ENCODE peak calls at places on chromosomes 16 and 17, in eight cellular contexts. One of them, this sample, is unnamed.

GRCh38 chr17:77581480-77581879 is 377.0 kb upstream of the TNRC6C start:
- DNase-seq in body of pancreas: no peak
- DNase-seq in BE2C: no peak
- DNase-seq in left ventricle myocardium inferior: no peak
- DNase-seq in heart right ventricle: no peak
- DNase-seq in neural progenitor cell: no peak
- DNase-seq in esophagus squamous epithelium: no peak
- DNase-seq in astrocyte: peak; percentile 36
- DNase-seq in this sample: peak; percentile 10

GRCh38 chr16:57528499-57529323 is 7.7 kb downstream of the CCDC102A start:
- DNase-seq in body of pancreas: no peak
- DNase-seq in BE2C: peak; percentile 45
- DNase-seq in left ventricle myocardium inferior: peak; percentile 16
- DNase-seq in heart right ventricle: no peak
- DNase-seq in neural progenitor cell: peak; percentile 89
- DNase-seq in esophagus squamous epithelium: no peak
- DNase-seq in astrocyte: no peak
- DNase-seq in this sample: peak; percentile 95

GRCh38 chr16:89958068-89958467 is 9.5 kb downstream of the DEF8 start:
- DNase-seq in body of pancreas: no peak
- DNase-seq in BE2C: peak; percentile 90
- DNase-seq in left ventricle myocardium inferior: peak; percentile 47
- DNase-seq in heart right ventricle: peak; percentile 20
- DNase-seq in neural progenitor cell: peak; percentile 58
- DNase-seq in esophagus squamous epithelium: no peak
- DNase-seq in astrocyte: no peak
- DNase-seq in this sample: peak; percentile 94

GRCh38 chr17:66301864-66302741 is at the start of gene PRKCA:
- DNase-seq in body of pancreas: peak; percentile 72
- DNase-seq in BE2C: peak; percentile 83
- DNase-seq in left ventricle myocardium inferior: peak; percentile 77
- DNase-seq in heart right ventricle: peak; percentile 59
- DNase-seq in neural progenitor cell: peak; percentile 92
- DNase-seq in esophagus squamous epithelium: no peak
- DNase-seq in astrocyte: peak; percentile 51
- DNase-seq in this sample: peak; percentile 90

GRCh38 chr17:72702136-72702735 is 390.3 kb downstream of the SLC39A11 start:
- DNase-seq in body of pancreas: no peak
- DNase-seq in BE2C: no peak
- DNase-seq in left ventricle myocardium inferior: no peak
- DNase-seq in heart right ventricle: no peak
- DNase-seq in neural progenitor cell: no peak
- DNase-seq in esophagus squamous epithelium: no peak
- DNase-seq in astrocyte: peak; percentile 77
- DNase-seq in this sample: no peak

GRCh38 chr17:15955793-15956541 is 11.0 kb downstream of the ADORA2B start:
- DNase-seq in body of pancreas: no peak
- DNase-seq in BE2C: no peak
- DNase-seq in left ventricle myocardium inferior: no peak
- DNase-seq in heart right ventricle: no peak
- DNase-seq in neural progenitor cell: peak; percentile 24
- DNase-seq in esophagus squamous epithelium: no peak
- DNase-seq in astrocyte: no peak
- DNase-seq in this sample: peak; percentile 61

GRCh38 chr16:55471448-55472097 is 7.4 kb upstream of the MMP2 start:
- DNase-seq in body of pancreas: no peak
- DNase-seq in BE2C: no peak
- DNase-seq in left ventricle myocardium inferior: no peak
- DNase-seq in heart right ventricle: no peak
- DNase-seq in neural progenitor cell: no peak
- DNase-seq in esophagus squamous epithelium: no peak
- DNase-seq in astrocyte: peak; percentile 90
- DNase-seq in this sample: no peak

GRCh38 chr17:40329981-40330794 is 21.2 kb downstream of the RARA start:
- DNase-seq in body of pancreas: peak; percentile 75
- DNase-seq in BE2C: no peak
- DNase-seq in left ventricle myocardium inferior: peak; percentile 84
- DNase-seq in heart right ventricle: peak; percentile 79
- DNase-seq in neural progenitor cell: no peak
- DNase-seq in esophagus squamous epithelium: no peak
- DNase-seq in astrocyte: no peak
- DNase-seq in this sample: no peak

GRCh38 chr17:62692159-62692651 is 64.7 kb downstream of the MRC2 start:
- DNase-seq in body of pancreas: no peak
- DNase-seq in BE2C: no peak
- DNase-seq in left ventricle myocardium inferior: no peak
- DNase-seq in heart right ventricle: no peak
- DNase-seq in neural progenitor cell: no peak
- DNase-seq in esophagus squamous epithelium: no peak
- DNase-seq in astrocyte: no peak
- DNase-seq in this sample: peak; percentile 62

GRCh38 chr17:62689441-62690167 is 62.1 kb downstream of the MRC2 start:
- DNase-seq in body of pancreas: no peak
- DNase-seq in BE2C: no peak
- DNase-seq in left ventricle myocardium inferior: no peak
- DNase-seq in heart right ventricle: no peak
- DNase-seq in neural progenitor cell: no peak
- DNase-seq in esophagus squamous epithelium: no peak
- DNase-seq in astrocyte: no peak
- DNase-seq in this sample: peak; percentile 42

GRCh38 chr17:62693616-62694415 is 66.3 kb downstream of the MRC2 start:
- DNase-seq in body of pancreas: no peak
- DNase-seq in BE2C: no peak
- DNase-seq in left ventricle myocardium inferior: no peak
- DNase-seq in heart right ventricle: no peak
- DNase-seq in neural progenitor cell: no peak
- DNase-seq in esophagus squamous epithelium: no peak
- DNase-seq in astrocyte: no peak
- DNase-seq in this sample: peak; percentile 63

GRCh38 chr17:62690168-62690897 is 62.9 kb downstream of the MRC2 start:
- DNase-seq in body of pancreas: no peak
- DNase-seq in BE2C: no peak
- DNase-seq in left ventricle myocardium inferior: no peak
- DNase-seq in heart right ventricle: no peak
- DNase-seq in neural progenitor cell: no peak
- DNase-seq in esophagus squamous epithelium: no peak
- DNase-seq in astrocyte: no peak
- DNase-seq in this sample: peak; percentile 63

DNA sequence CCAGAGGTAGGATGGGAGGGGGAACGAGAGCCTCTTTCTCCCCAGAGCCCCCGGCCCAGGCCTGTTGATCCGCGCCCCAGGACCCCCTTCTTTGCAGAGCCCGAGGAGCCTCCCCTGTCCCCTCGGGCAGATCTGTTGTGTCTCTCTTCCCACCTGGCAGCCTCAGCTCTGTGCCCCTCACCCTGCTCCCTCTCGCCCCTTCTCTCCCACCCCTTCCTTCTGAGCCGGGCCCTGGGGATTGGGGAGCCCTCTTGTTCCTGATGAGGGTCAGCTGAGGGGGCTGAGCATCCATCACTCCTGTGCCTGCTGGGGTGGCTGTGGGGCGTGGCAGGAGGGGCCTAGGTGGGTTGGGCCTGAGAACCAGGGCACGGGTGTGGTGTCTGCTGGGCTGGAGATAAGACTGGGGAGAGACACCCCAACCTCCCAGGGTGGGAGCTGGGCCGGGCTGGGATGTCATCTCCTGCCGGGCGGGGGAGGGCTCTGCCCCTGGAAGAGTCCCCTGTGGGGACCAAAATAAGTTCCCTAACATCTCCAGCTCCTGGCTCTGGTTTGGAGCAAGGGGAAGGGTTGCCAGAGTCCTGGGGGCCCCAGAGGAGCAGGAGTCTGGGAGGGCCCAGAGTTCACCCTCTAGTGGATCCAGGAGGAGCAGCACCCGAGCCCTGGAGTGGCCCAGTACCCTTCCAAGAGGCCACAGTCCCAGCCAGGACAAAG is 65.4 kb downstream of the MRC2 start:
- DNase-seq in body of pancreas: no peak
- DNase-seq in BE2C: peak; percentile 58
- DNase-seq in left ventricle myocardium inferior: no peak
- DNase-seq in heart right ventricle: no peak
- DNase-seq in neural progenitor cell: peak; percentile 63
- DNase-seq in esophagus squamous epithelium: no peak
- DNase-seq in astrocyte: no peak
- DNase-seq in this sample: peak; percentile 93
- TF ChIP-seq CTCF in body of pancreas: peak; percentile 6
- TF ChIP-seq CTCF in BE2C: peak; percentile 61
- TF ChIP-seq CTCF in left ventricle myocardium inferior: peak; percentile 51
- TF ChIP-seq CTCF in heart right ventricle: no peak
- TF ChIP-seq CTCF in neural progenitor cell: peak; percentile 51
- TF ChIP-seq CTCF in esophagus squamous epithelium: peak; percentile 36
- TF ChIP-seq CTCF in astrocyte: peak; percentile 19
- TF ChIP-seq CTCF in this sample: peak; percentile 76

GRCh38 chr17:21678451-21679081 is 13.8 kb upstream of the KCNJ18 start:
- DNase-seq in body of pancreas: no peak
- DNase-seq in BE2C: no peak
- DNase-seq in left ventricle myocardium inferior: no peak
- DNase-seq in heart right ventricle: no peak
- DNase-seq in neural progenitor cell: no peak
- DNase-seq in esophagus squamous epithelium: no peak
- DNase-seq in astrocyte: no peak
- DNase-seq in this sample: no peak

GRCh38 chr17:21676281-21677111 is 15.8 kb upstream of the KCNJ18 start:
- DNase-seq in body of pancreas: no peak
- DNase-seq in BE2C: no peak
- DNase-seq in left ventricle myocardium inferior: no peak
- DNase-seq in heart right ventricle: no peak
- DNase-seq in neural progenitor cell: no peak
- DNase-seq in esophagus squamous epithelium: no peak
- DNase-seq in astrocyte: no peak
- DNase-seq in this sample: no peak

GRCh38 chr17:21677126-21677910 is 15.0 kb upstream of the KCNJ18 start:
- DNase-seq in body of pancreas: no peak
- DNase-seq in BE2C: no peak
- DNase-seq in left ventricle myocardium inferior: no peak
- DNase-seq in heart right ventricle: no peak
- DNase-seq in neural progenitor cell: no peak
- DNase-seq in esophagus squamous epithelium: no peak
- DNase-seq in astrocyte: no peak
- DNase-seq in this sample: no peak

GRCh38 chr17:21677911-21678310 is 14.4 kb upstream of the KCNJ18 start:
- DNase-seq in body of pancreas: no peak
- DNase-seq in BE2C: no peak
- DNase-seq in left ventricle myocardium inferior: no peak
- DNase-seq in heart right ventricle: no peak
- DNase-seq in neural progenitor cell: no peak
- DNase-seq in esophagus squamous epithelium: no peak
- DNase-seq in astrocyte: no peak
- DNase-seq in this sample: no peak

GRCh38 chr17:21674242-21674731 is 18.0 kb upstream of the KCNJ18 start:
- DNase-seq in body of pancreas: no peak
- DNase-seq in BE2C: no peak
- DNase-seq in left ventricle myocardium inferior: no peak
- DNase-seq in heart right ventricle: no peak
- DNase-seq in neural progenitor cell: no peak
- DNase-seq in esophagus squamous epithelium: no peak
- DNase-seq in astrocyte: no peak
- DNase-seq in this sample: peak; percentile 39
- H3K9me3 ChIP-seq in body of pancreas: no peaks in the 10 kb centered on the region
- H3K9me3 ChIP-seq in BE2C: no peaks in the 10 kb centered on the region
- H3K9me3 ChIP-seq in left ventricle myocardium inferior: no peaks in the 10 kb centered on the region
- H3K9me3 ChIP-seq in heart right ventricle: no peaks in the 10 kb centered on the region
- H3K9me3 ChIP-seq in neural progenitor cell: no peaks in the 10 kb centered on the region
- H3K9me3 ChIP-seq in esophagus squamous epithelium: no peaks in the 10 kb centered on the region
- H3K9me3 ChIP-seq in astrocyte: peaks cover 28% of the 10 kb centered on the region
- H3K9me3 ChIP-seq in this sample: peaks cover 12% of the 10 kb centered on the region

GRCh38 chr16:81542609-81543570 is 98.3 kb downstream of the CMIP start:
- DNase-seq in body of pancreas: no peak
- DNase-seq in BE2C: no peak
- DNase-seq in left ventricle myocardium inferior: no peak
- DNase-seq in heart right ventricle: no peak
- DNase-seq in neural progenitor cell: no peak
- DNase-seq in esophagus squamous epithelium: no peak
- DNase-seq in astrocyte: no peak
- DNase-seq in this sample: no peak

GRCh38 chr16:81543571-81543970 is 99.0 kb downstream of the CMIP start:
- DNase-seq in body of pancreas: no peak
- DNase-seq in BE2C: no peak
- DNase-seq in left ventricle myocardium inferior: no peak
- DNase-seq in heart right ventricle: no peak
- DNase-seq in neural progenitor cell: no peak
- DNase-seq in esophagus squamous epithelium: no peak
- DNase-seq in astrocyte: peak; percentile 38
- DNase-seq in this sample: no peak

GRCh38 chr16:81545470-81546175 is 101.0 kb downstream of the CMIP start:
- DNase-seq in body of pancreas: no peak
- DNase-seq in BE2C: no peak
- DNase-seq in left ventricle myocardium inferior: no peak
- DNase-seq in heart right ventricle: no peak
- DNase-seq in neural progenitor cell: no peak
- DNase-seq in esophagus squamous epithelium: no peak
- DNase-seq in astrocyte: no peak
- DNase-seq in this sample: no peak

GRCh38 chr16:81544691-81545365 is 100.2 kb downstream of the CMIP start:
- DNase-seq in body of pancreas: no peak
- DNase-seq in BE2C: no peak
- DNase-seq in left ventricle myocardium inferior: no peak
- DNase-seq in heart right ventricle: no peak
- DNase-seq in neural progenitor cell: no peak
- DNase-seq in esophagus squamous epithelium: no peak
- DNase-seq in astrocyte: no peak
- DNase-seq in this sample: no peak

GRCh38 chr16:81544261-81544660 is 99.7 kb downstream of the CMIP start:
- DNase-seq in body of pancreas: no peak
- DNase-seq in BE2C: no peak
- DNase-seq in left ventricle myocardium inferior: no peak
- DNase-seq in heart right ventricle: peak; percentile 33
- DNase-seq in neural progenitor cell: no peak
- DNase-seq in esophagus squamous epithelium: no peak
- DNase-seq in astrocyte: no peak
- DNase-seq in this sample: no peak
- H3K4me1 ChIP-seq in body of pancreas: peaks cover 19% of the 10 kb centered on the region
- H3K4me1 ChIP-seq in BE2C: peaks cover 1% of the 10 kb centered on the region
- H3K4me1 ChIP-seq in left ventricle myocardium inferior: peaks cover 38% of the 10 kb centered on the region
- H3K4me1 ChIP-seq in heart right ventricle: peaks cover 68% of the 10 kb centered on the region
- H3K4me1 ChIP-seq in neural progenitor cell: peaks cover 10% of the 10 kb centered on the region
- H3K4me1 ChIP-seq in esophagus squamous epithelium: peaks cover 3% of the 10 kb centered on the region
- H3K4me1 ChIP-seq in astrocyte: peaks cover 26% of the 10 kb centered on the region
- H3K4me1 ChIP-seq in this sample: peaks cover 9% of the 10 kb centered on the region

GRCh38 chr17:57735230-57735629 is 9.9 kb downstream of the CCDC182 start:
- DNase-seq in body of pancreas: no peak
- DNase-seq in BE2C: no peak
- DNase-seq in left ventricle myocardium inferior: no peak
- DNase-seq in heart right ventricle: no peak
- DNase-seq in neural progenitor cell: no peak
- DNase-seq in esophagus squamous epithelium: no peak
- DNase-seq in astrocyte: no peak
- DNase-seq in this sample: no peak

GRCh38 chr17:57737450-57737849 is 7.6 kb downstream of the CCDC182 start:
- DNase-seq in body of pancreas: no peak
- DNase-seq in BE2C: no peak
- DNase-seq in left ventricle myocardium inferior: no peak
- DNase-seq in heart right ventricle: no peak
- DNase-seq in neural progenitor cell: no peak
- DNase-seq in esophagus squamous epithelium: no peak
- DNase-seq in astrocyte: no peak
- DNase-seq in this sample: no peak

GRCh38 chr17:57733085-57733484 is 12.0 kb downstream of the CCDC182 start:
- DNase-seq in body of pancreas: no peak
- DNase-seq in BE2C: no peak
- DNase-seq in left ventricle myocardium inferior: no peak
- DNase-seq in heart right ventricle: no peak
- DNase-seq in neural progenitor cell: no peak
- DNase-seq in esophagus squamous epithelium: no peak
- DNase-seq in astrocyte: no peak
- DNase-seq in this sample: no peak

GRCh38 chr17:57732062-57732461 is 13.0 kb downstream of the CCDC182 start:
- DNase-seq in body of pancreas: peak; percentile 17
- DNase-seq in BE2C: no peak
- DNase-seq in left ventricle myocardium inferior: no peak
- DNase-seq in heart right ventricle: no peak
- DNase-seq in neural progenitor cell: no peak
- DNase-seq in esophagus squamous epithelium: no peak
- DNase-seq in astrocyte: no peak
- DNase-seq in this sample: no peak

DNA sequence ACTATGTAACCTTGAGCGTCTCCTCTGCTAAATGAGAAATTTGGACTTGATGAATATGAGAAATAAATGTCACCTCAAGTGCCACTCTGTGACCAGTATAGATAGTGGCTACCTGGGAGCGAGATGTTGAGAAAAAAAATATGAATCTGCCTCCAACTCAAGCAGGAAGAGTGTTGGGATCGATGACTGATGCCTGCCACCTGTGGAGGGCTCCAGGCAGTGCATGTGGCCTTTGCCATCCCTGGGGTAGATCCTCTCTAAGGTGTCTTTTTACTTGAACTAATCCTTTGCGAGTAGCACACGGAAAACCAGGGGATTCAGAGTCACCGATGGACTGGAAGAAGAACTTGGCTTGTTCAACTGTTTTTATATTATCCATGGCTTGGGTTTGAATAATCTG is 9.4 kb downstream of the CCDC182 start:
- DNase-seq in body of pancreas: no peak
- DNase-seq in BE2C: peak; percentile 46
- DNase-seq in left ventricle myocardium inferior: no peak
- DNase-seq in heart right ventricle: no peak
- DNase-seq in neural progenitor cell: peak; percentile 55
- DNase-seq in esophagus squamous epithelium: no peak
- DNase-seq in astrocyte: no peak
- DNase-seq in this sample: peak; percentile 88
- TF ChIP-seq CTCF in body of pancreas: no peak
- TF ChIP-seq CTCF in BE2C: peak; percentile 65
- TF ChIP-seq CTCF in left ventricle myocardium inferior: peak; percentile 49
- TF ChIP-seq CTCF in heart right ventricle: no peak
- TF ChIP-seq CTCF in neural progenitor cell: peak; percentile 56
- TF ChIP-seq CTCF in esophagus squamous epithelium: no peak
- TF ChIP-seq CTCF in astrocyte: no peak
- TF ChIP-seq CTCF in this sample: peak; percentile 79